ENCODE peak calls at places on chromosomes 5 and 9, in five cellular contexts. L, E, Z, F and B are unnamed samples.

GRCh38 chr9:534886-535285 is 306.6 kb upstream of the DMRT1 start:
- DNase-seq in E (no peak), L (peak), Z (no peak), F (peak), B (no peak)

GRCh38 chr5:58248221-58248620 is 211.7 kb downstream of the PLK2 start:
- DNase-seq in F (no peak), L (no peak), E (no peak), Z (no peak), B (peak)

GRCh38 chr5:132260714-132261615 is 3.5 kb downstream of the PDLIM4 start:
- DNase-seq in L (peak), Z (peak), E (peak), F (peak), B (no peak)

GRCh38 chr5:169142264-169142970 is 158.5 kb downstream of the SLIT3 start:
- DNase-seq in F (peak), E (no peak), L (no peak), Z (no peak), B (peak)

GRCh38 chr5:136066705-136067271 is 38.0 kb downstream of the TGFBI start:
- DNase-seq in Z (peak), F (peak), E (no peak), L (no peak), B (peak)

GRCh38 chr9:3775968-3776367 is 250.2 kb upstream of the RFX3 start:
- DNase-seq in L (no peak), E (no peak), F (peak), Z (no peak), B (no peak)

GRCh38 chr5:117665121-117665520 is 1090.5 kb upstream of the SEMA6A start:
- DNase-seq in F (no peak), E (no peak), Z (no peak), L (no peak), B (no peak)

GRCh38 chr5:181185560-181185959 is 19.4 kb downstream of the TRIM7 start:
- DNase-seq in L (no peak), F (no peak), Z (no peak), E (no peak), B (no peak)

GRCh38 chr9:135131488-135131887 is 44.0 kb downstream of the OLFM1 start:
- DNase-seq in Z (no peak), L (no peak), F (no peak), E (no peak), B (no peak)

GRCh38 chr9:447230-448025 is 232.8 kb downstream of the DOCK8 start:
- DNase-seq in Z (no peak), L (peak), E (no peak), F (peak), B (no peak)

GRCh38 chr5:124544366-124545055 is 201.9 kb downstream of the ZNF608 start:
- DNase-seq in F (no peak), Z (no peak), E (peak), L (no peak), B (no peak)

GRCh38 chr9:26811106-26811505 is 81.5 kb downstream of the CAAP1 start:
- DNase-seq in L (no peak), Z (no peak), E (no peak), F (no peak), B (no peak)

GRCh38 chr9:107637421-107638420 is 148.2 kb upstream of the KLF4 start:
- DNase-seq in E (peak), L (peak), Z (peak), F (peak), B (peak)